ENCODE peak calls at places on chromosomes 13 and 19, in six cellular contexts. I is HepG2, P is H1, L is GM12878, X is HCT116, S is A549. W is an unnamed sample.

GRCh38 chr13:86892330-86892729 is 778.8 kb upstream of the SLITRK5 start:
- DNase-seq in I (no peak), P (no peak), L (no peak), X (no peak), S (no peak), W (no peak)

GRCh38 chr13:106587787-106588186 is 19.9 kb upstream of the ARGLU1 start:
- DNase-seq in I (peak; percentile 24), P (no peak), L (no peak), X (no peak), S (no peak), W (no peak)

GRCh38 chr19:47095707-47096704 is 17.6 kb downstream of the ZC3H4 start:
- DNase-seq in I (peak; percentile 97), P (no peak), L (no peak), X (peak; percentile 91), S (peak; percentile 48), W (peak; percentile 76)

GRCh38 chr13:94710081-94710809 is 2.1 kb downstream of the SOX21 start:
- DNase-seq in I (no peak), P (no peak), L (no peak), X (no peak), S (no peak), W (no peak)

GRCh38 chr19:46599716-46600392 is 1.3 kb upstream of the CALM3 start:
- DNase-seq in I (no peak), P (no peak), L (no peak), X (no peak), S (no peak), W (no peak)

GRCh38 chr19:3458229-3458555 is 22.1 kb downstream of the SMIM24 start:
- DNase-seq in I (no peak), P (no peak), L (no peak), X (no peak), S (no peak), W (no peak)

GRCh38 chr13:51257187-51257586 is 35.0 kb downstream of the FAM124A start:
- DNase-seq in I (no peak), P (no peak), L (no peak), X (no peak), S (no peak), W (peak; percentile 31)

GRCh38 chr13:112249644-112250610 is 126.2 kb upstream of the SPACA7 start:
- DNase-seq in I (no peak), P (no peak), L (no peak), X (no peak), S (no peak), W (no peak)

GRCh38 chr19:45408121-45408520 is 1.7 kb downstream of the POLR1G start:
- DNase-seq in I (no peak), P (no peak), L (no peak), X (no peak), S (no peak), W (no peak)
- TF ChIP-seq MAX in I (no peak), P (no peak), L (no peak), X (no peak), S (no peak), W (no peak)

DNA sequence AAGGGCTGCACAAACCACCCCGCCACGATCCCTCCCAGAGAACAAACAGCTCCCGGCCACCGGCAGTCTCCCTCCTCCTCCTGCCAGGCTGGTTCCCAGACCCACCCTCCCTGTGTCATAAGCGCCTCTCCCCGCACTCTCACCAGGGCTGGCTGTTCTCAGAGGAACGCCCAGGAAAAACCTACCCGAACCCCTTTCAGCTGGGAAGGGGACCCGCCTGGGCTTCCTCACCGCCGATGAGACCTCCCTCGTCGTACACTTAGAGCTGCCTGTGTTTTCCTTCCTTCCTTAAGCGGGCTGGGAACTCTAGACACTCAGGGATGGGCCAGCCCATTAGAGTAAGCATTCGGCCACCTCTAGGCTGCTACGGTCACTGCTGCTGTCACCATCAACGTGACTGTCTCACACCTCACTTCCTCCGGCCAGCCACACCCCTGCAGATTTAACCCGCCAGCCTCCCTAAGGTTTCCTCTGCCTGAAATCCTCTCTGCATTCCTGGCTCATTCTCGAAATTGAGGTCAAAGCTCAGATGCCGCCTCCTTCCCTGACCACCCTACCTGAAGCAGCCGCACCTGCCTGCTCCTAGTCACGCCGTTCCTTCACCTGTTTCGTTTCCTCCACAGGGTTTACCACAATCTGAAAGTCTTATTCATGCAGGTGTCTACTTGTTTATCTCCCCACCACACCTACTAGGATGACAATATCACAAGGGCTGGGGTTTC is 6.3 kb upstream of the RDH13 start:
- DNase-seq in I (no peak), P (no peak), L (no peak), X (no peak), S (peak; percentile 84), W (peak; percentile 17)
- TF ChIP-seq POLR2A in I (no peak), P (no peak), L (no peak), X (no peak), S (no peak), W (no peak)

GRCh38 chr19:15564534-15565168 is 50.4 kb upstream of the CYP4F8 start:
- DNase-seq in I (no peak), P (no peak), L (no peak), X (no peak), S (no peak), W (no peak)

GRCh38 chr19:15563931-15564330 is 51.1 kb upstream of the CYP4F8 start:
- DNase-seq in I (no peak), P (no peak), L (no peak), X (no peak), S (no peak), W (no peak)

GRCh38 chr19:15562861-15563260 is 52.2 kb upstream of the CYP4F8 start:
- DNase-seq in I (peak; percentile 68), P (no peak), L (no peak), X (peak; percentile 28), S (no peak), W (no peak)

GRCh38 chr19:15563325-15563794 is 51.7 kb upstream of the CYP4F8 start:
- DNase-seq in I (peak; percentile 68), P (no peak), L (no peak), X (no peak), S (no peak), W (peak; percentile 22)

DNA sequence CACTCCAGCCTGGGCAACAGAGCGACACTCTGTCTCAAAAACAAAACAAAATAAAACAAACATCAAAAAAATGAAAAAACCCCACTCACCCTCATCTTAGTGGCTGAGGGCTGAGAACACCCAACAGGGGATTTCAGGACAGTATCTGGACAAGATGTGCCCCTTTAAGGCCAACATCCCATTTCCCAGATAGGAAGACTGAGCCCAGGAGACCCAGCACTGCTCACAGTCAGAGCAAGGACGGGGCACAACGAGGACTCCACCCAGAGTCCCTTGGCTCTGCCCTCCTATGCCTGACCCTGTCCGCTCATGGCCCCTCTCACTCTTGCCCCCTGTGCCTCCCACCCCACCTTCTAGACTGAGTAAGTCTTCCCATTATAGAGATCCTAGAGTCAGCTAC is 52.9 kb upstream of the CYP4F8 start:
- DNase-seq in I (no peak), P (no peak), L (no peak), X (no peak), S (no peak), W (no peak)
- TF ChIP-seq CTCF in I (no peak), P (no peak), L (no peak), X (no peak), S (no peak), W (no peak)

GRCh38 chr13:62085337-62085736 is 669.7 kb upstream of the PCDH20 start:
- DNase-seq in I (no peak), P (no peak), L (no peak), X (no peak), S (no peak), W (no peak)
- TF ChIP-seq MAX in I (no peak), P (no peak), L (no peak), X (no peak), S (no peak), W (no peak)

GRCh38 chr19:21082011-21082975 is at the start of gene ZNF714:
- DNase-seq in I (peak; percentile 97), P (peak; percentile 91), L (peak; percentile 79), X (peak; percentile 95), S (peak; percentile 51), W (peak; percentile 94)
- TF ChIP-seq POLR2A in I (peak; percentile 90), P (peak; percentile 97), L (peak; percentile 88), X (peak; percentile 71), S (peak; percentile 49), W (peak; percentile 81)

GRCh38 chr19:45254044-45254531 is 3.0 kb downstream of the MARK4 start:
- DNase-seq in I (no peak), P (no peak), L (no peak), X (no peak), S (no peak), W (no peak)
- TF ChIP-seq CTCF in I (no peak), P (no peak), L (peak; percentile 51), X (peak; percentile 19), S (no peak), W (no peak)

W was measured in NB4.